ENCODE peak calls at places on chromosomes 16 and 17, in seven cellular contexts. S, R, B, Y, T, W and Z are unnamed samples.

GRCh38 chr17:38667787-38668122 is 7.0 kb downstream of the EPOP start:
- DNase-seq in S (no peak), R (no peak), B (no peak), Y (no peak), T (no peak), W (no peak), Z (no peak)

GRCh38 chr17:53979991-53980390 is 157.3 kb downstream of the KIF2B start:
- DNase-seq in S (no peak), R (no peak), B (no peak), Y (no peak), T (no peak), W (no peak), Z (no peak)

GRCh38 chr16:23650674-23651073 is 9.4 kb downstream of the DCTN5 start:
- DNase-seq in S (no peak), R (no peak), B (no peak), Y (no peak), T (no peak), W (no peak), Z (no peak)

GRCh38 chr17:44909681-44910144 is 5.6 kb downstream of the GFAP start:
- DNase-seq in S (no peak), R (peak), B (no peak), Y (no peak), T (no peak), W (no peak), Z (peak)

GRCh38 chr16:57007050-57007449 is 17.7 kb downstream of the NLRC5 start:
- DNase-seq in S (no peak), R (no peak), B (no peak), Y (no peak), T (no peak), W (no peak), Z (no peak)

GRCh38 chr17:61678339-61678738 is 87.3 kb upstream of the NACA2 start:
- DNase-seq in S (no peak), R (no peak), B (no peak), Y (no peak), T (no peak), W (no peak), Z (no peak)

GRCh38 chr17:71068351-71068750 is 899.0 kb downstream of the KCNJ2 start:
- DNase-seq in S (no peak), R (no peak), B (no peak), Y (no peak), T (no peak), W (no peak), Z (no peak)

GRCh38 chr17:59719526-59719925 is 12.1 kb downstream of the VMP1 start:
- DNase-seq in S (no peak), R (no peak), B (no peak), Y (no peak), T (no peak), W (no peak), Z (no peak)

GRCh38 chr16:86079185-86079885 is 180.4 kb downstream of the IRF8 start:
- DNase-seq in S (no peak), R (no peak), B (no peak), Y (no peak), T (peak), W (no peak), Z (no peak)

GRCh38 chr16:47734987-47735594 is 274.0 kb downstream of the PHKB start:
- DNase-seq in S (no peak), R (no peak), B (no peak), Y (peak), T (peak), W (no peak), Z (no peak)

GRCh38 chr16:2691491-2692248 is 9.3 kb downstream of the KCTD5 start:
- DNase-seq in S (no peak), R (peak), B (peak), Y (peak), T (peak), W (no peak), Z (no peak)

GRCh38 chr17:37358098-37358829 is 17.5 kb upstream of the C17orf78 start:
- DNase-seq in S (peak), R (peak), B (peak), Y (peak), T (peak), W (peak), Z (peak)

GRCh38 chr17:27424516-27424915 is 31.7 kb upstream of the KSR1 start:
- DNase-seq in S (no peak), R (no peak), B (no peak), Y (no peak), T (no peak), W (no peak), Z (no peak)

GRCh38 chr17:71970312-71970711 is 150.5 kb upstream of the SOX9 start:
- DNase-seq in S (no peak), R (no peak), B (no peak), Y (no peak), T (no peak), W (no peak), Z (peak)

GRCh38 chr17:79565606-79566250 is 45.1 kb downstream of the RBFOX3 start:
- DNase-seq in S (no peak), R (no peak), B (no peak), Y (no peak), T (no peak), W (no peak), Z (no peak)

GRCh38 chr17:45768000-45768399 is 16.1 kb upstream of the CRHR1 start:
- DNase-seq in S (no peak), R (no peak), B (no peak), Y (no peak), T (no peak), W (no peak), Z (no peak)

GRCh38 chr17:47315451-47316266 is 8.1 kb upstream of the EFCAB13 start:
- DNase-seq in S (peak), R (no peak), B (no peak), Y (no peak), T (peak), W (peak), Z (peak)

GRCh38 chr16:27579086-27579980 is 29.4 kb downstream of the KATNIP start:
- DNase-seq in S (no peak), R (no peak), B (no peak), Y (no peak), T (peak), W (no peak), Z (no peak)

GRCh38 chr16:71431176-71431575 is 10.7 kb downstream of the TLE7 start:
- DNase-seq in S (no peak), R (no peak), B (no peak), Y (peak), T (no peak), W (no peak), Z (no peak)

DNA sequence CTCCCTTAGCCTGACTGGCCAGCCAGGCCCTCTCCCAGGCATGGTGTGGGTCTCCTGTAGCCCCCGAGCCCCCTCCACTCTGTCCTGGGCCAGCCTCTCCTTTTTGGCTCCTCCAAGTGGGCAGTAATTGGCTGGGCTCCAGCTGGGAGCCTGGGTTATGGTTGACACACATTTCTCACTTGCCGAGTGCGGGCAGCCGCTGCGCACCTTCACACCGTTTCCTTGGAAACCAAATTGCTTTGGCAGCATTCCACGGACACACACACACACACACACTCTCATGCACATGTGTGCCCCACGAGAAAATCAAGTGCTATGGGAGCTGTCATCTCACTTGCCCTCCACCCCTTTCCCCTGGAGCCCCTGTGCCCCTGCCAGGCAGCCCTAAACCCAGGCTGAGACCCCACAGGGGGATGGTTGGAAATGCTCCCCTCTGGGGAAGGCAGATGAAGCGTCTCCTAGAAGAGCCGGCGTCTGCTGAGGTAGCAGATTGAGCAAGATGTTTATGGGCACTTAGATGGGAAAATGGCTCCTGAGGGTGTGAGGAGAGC is 402.7 kb upstream of the TNRC6C start:
- DNase-seq in S (peak), R (peak), B (no peak), Y (no peak), T (peak), W (no peak), Z (no peak)
- TF ChIP-seq POLR2A in S (no peak), R (no peak), B (no peak), Y (no peak), T (no peak), W (no peak), Z (no peak)

GRCh38 chr17:1710807-1711553 is 803 bp upstream of the TLCD2 start:
- DNase-seq in S (no peak), R (no peak), B (no peak), Y (no peak), T (no peak), W (no peak), Z (no peak)

GRCh38 chr17:1712271-1712670 is 2.1 kb upstream of the TLCD2 start:
- DNase-seq in S (no peak), R (no peak), B (no peak), Y (no peak), T (no peak), W (no peak), Z (no peak)

GRCh38 chr17:1711804-1712203 is 1.6 kb upstream of the TLCD2 start:
- DNase-seq in S (no peak), R (no peak), B (no peak), Y (no peak), T (no peak), W (no peak), Z (no peak)

GRCh38 chr17:1709403-1709891 is 730 bp downstream of the TLCD2 start:
- DNase-seq in S (no peak), R (peak), B (peak), Y (no peak), T (no peak), W (peak), Z (no peak)

DNA sequence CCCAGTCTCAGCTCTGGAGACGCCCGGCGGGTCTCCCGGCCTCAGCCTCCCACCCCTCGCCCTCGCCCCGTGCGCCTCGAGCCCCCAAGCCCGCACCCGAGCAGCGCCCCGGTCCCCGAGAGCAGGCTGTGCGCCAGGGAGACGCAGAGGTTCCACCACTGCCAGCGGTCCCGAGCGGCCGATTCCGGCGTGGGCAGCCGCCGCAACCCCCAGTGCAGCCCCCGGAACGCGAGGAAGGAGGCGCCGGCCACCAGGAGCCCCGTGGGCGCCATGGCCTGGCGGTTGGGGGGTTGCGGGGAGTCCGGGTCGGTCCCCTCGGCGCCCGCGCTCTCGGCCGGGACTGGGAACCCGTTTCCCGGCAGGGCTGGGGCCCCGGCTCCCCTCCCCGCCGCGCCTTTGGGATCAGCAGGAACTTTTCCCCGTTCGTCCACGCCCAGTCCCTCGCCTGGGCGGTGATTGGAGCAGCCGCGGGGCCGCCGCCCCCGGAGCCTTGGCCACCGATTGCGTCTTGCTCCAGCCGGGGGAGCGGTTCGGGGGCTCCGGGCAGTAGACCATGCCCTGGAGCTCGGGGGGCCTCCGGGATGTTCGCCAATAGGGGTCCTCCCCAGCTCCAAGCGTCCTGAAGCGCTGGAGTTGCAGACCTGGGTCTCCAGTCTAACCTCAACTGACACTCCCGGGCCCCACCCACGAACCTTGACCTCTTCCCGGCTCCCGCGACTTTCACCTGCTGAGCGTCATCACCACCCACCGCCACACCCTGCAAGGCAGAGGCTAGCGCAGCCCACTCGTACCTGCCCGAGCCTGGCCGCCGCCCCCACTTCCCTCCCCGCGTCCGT is at the start of gene TLCD2:
- DNase-seq in S (no peak), R (peak), B (peak), Y (peak), T (peak), W (no peak), Z (peak)
- TF ChIP-seq POLR2A in S (no peak), R (peak), B (peak), Y (no peak), T (no peak), W (no peak), Z (peak)

DNA sequence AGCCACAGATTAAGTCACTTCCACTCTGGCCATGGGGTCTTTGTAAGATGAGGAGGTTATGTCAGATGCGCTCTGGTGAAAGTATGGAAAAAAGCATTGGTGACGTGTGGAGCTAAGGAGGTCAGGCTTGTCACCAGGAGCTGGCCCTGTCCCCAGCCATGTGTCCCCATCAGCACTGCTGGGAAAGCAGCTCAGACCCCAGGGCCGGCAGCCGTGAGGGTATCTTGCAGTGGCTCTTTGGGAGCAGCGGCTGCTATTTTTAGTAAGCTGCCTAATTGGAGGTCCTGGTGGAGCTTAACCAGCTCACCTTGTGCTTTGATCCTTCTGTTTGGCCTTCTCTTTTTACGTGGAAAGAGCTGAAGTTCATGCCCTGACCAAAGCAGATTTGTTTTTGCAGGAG is 60.9 kb downstream of the MPRIP start:
- DNase-seq in S (no peak), R (no peak), B (no peak), Y (no peak), T (no peak), W (no peak), Z (no peak)
- TF ChIP-seq POLR2A in S (no peak), R (no peak), B (no peak), Y (no peak), T (no peak), W (no peak), Z (no peak)

GRCh38 chr17:78294776-78295175 is 63.3 kb downstream of the TMEM235 start:
- DNase-seq in S (no peak), R (no peak), B (no peak), Y (no peak), T (no peak), W (peak), Z (peak)
- TF ChIP-seq POLR2A in S (no peak), R (no peak), B (no peak), Y (no peak), T (no peak), W (no peak), Z (no peak)

GRCh38 chr17:28953444-28954118 is 2.3 kb upstream of the PHF12 start:
- DNase-seq in S (peak), R (peak), B (peak), Y (peak), T (peak), W (peak), Z (no peak)

GRCh38 chr17:28951428-28951990 is at the start of gene PHF12:
- DNase-seq in S (peak), R (peak), B (peak), Y (peak), T (peak), W (peak), Z (peak)

GRCh38 chr17:28950017-28950751 is 1.1 kb downstream of the PHF12 start:
- DNase-seq in S (no peak), R (peak), B (peak), Y (peak), T (peak), W (peak), Z (no peak)

GRCh38 chr17:28950752-28951427 is 428 bp downstream of the PHF12 start:
- DNase-seq in S (no peak), R (no peak), B (no peak), Y (no peak), T (no peak), W (no peak), Z (no peak)

GRCh38 chr17:28951991-28952975 is 965 bp upstream of the PHF12 start:
- DNase-seq in S (peak), R (peak), B (peak), Y (peak), T (peak), W (peak), Z (peak)
- TF ChIP-seq POLR2A in S (peak), R (peak), B (peak), Y (no peak), T (peak), W (peak), Z (peak)